ENCODE peak calls at places on chromosomes 12 and 14, in six cellular contexts. C is heart right ventricle, K is GM23338, I is psoas muscle, J is K562, Z is cardiac muscle cell. A is an unnamed sample.

GRCh38 chr14:100525615-100526014 is 61.6 kb downstream of the BEGAIN start:
- DNase-seq in J (no peak), C (no peak), Z (no peak), I (no peak), K (no peak), A (no peak)

GRCh38 chr12:110179291-110179690 is 55.1 kb downstream of the IFT81 start:
- DNase-seq in Z (peak; percentile 11), I (no peak), C (no peak), J (no peak), K (no peak), A (no peak)

GRCh38 chr12:108788911-108789310 is 57.6 kb upstream of the CORO1C start:
- DNase-seq in C (no peak), Z (no peak), K (no peak), I (no peak), J (no peak), A (no peak)

GRCh38 chr12:88691811-88692210 is 111.5 kb upstream of the KITLG start:
- DNase-seq in J (no peak), K (no peak), I (no peak), Z (peak; percentile 6), C (no peak), A (no peak)

GRCh38 chr12:100058482-100059029 is 73.8 kb upstream of the ANKS1B start:
- DNase-seq in C (no peak), J (peak; percentile 9), Z (peak; percentile 87), I (no peak), K (no peak), A (no peak)

GRCh38 chr12:50074936-50075807 is 10.0 kb upstream of the SMARCD1 start:
- DNase-seq in J (peak; percentile 82), I (peak; percentile 92), C (peak; percentile 84), Z (peak; percentile 91), K (peak; percentile 91), A (peak; percentile 94)

GRCh38 chr12:93684716-93685115 is 7.5 kb downstream of the CRADD start:
- DNase-seq in I (no peak), Z (no peak), J (no peak), C (no peak), K (no peak), A (no peak)

GRCh38 chr14:65238456-65238855 is 136.1 kb upstream of the MAX start:
- DNase-seq in I (no peak), K (no peak), Z (peak; percentile 95), J (no peak), C (no peak), A (no peak)

GRCh38 chr14:81936348-81936747 is 402.7 kb upstream of the SEL1L start:
- DNase-seq in C (no peak), Z (no peak), J (no peak), I (no peak), K (no peak), A (no peak)

GRCh38 chr12:47155457-47156166 is 75.9 kb upstream of the AMIGO2 start:
- DNase-seq in J (peak; percentile 38), C (no peak), Z (peak; percentile 73), I (no peak), K (no peak), A (no peak)

GRCh38 chr12:47085815-47086252 is 6.1 kb upstream of the AMIGO2 start:
- DNase-seq in C (peak; percentile 22), Z (peak; percentile 73), J (peak; percentile 65), K (peak; percentile 31), I (no peak), A (peak; percentile 71)

GRCh38 chr12:32217354-32218310 is 111.0 kb downstream of the BICD1 start:
- DNase-seq in Z (peak; percentile 55), K (no peak), I (no peak), J (no peak), C (no peak), A (peak; percentile 39)

GRCh38 chr12:98637068-98637467 is 7.5 kb downstream of the IKBIP start:
- DNase-seq in J (no peak), K (no peak), C (no peak), I (no peak), Z (no peak), A (no peak)

GRCh38 chr12:98635657-98636323 is 8.8 kb downstream of the IKBIP start:
- DNase-seq in J (no peak), I (no peak), C (no peak), K (peak; percentile 32), Z (peak; percentile 62), A (no peak)

GRCh38 chr12:98639526-98639925 is 5.1 kb downstream of the IKBIP start:
- DNase-seq in J (no peak), I (no peak), K (no peak), C (no peak), Z (no peak), A (no peak)

DNA sequence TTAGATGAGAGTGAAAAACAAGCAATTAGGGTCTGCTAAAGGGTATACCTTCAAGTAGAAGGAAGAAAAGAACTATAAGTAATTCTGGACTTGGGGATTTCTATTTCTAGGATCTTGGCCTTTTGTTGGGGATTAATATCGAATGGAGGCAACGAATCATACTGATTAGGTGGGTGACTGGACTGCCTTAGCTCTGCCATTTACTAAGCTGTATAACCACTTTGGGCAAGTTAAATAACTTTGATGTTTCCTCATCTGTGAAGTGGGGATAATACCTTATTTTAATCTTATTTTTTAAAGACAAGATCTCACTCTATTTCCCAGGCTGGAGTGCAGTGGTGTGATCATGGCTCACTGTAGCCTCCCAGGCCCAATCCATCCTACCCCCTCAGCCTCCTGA is 6.6 kb downstream of the IKBIP start:
- DNase-seq in Z (no peak), J (no peak), C (no peak), K (no peak), I (no peak), A (no peak)
- H3K27ac ChIP-seq in Z (no peak overlapping the region), J (no peak overlapping the region), C (no peak overlapping the region), K (no peak overlapping the region), I (no peak overlapping the region), A (no peak overlapping the region)

GRCh38 chr12:57241556-57242310 is 9.3 kb downstream of the STAC3 start:
- DNase-seq in K (peak; percentile 20), Z (no peak), I (peak; percentile 67), C (no peak), J (no peak), A (peak; percentile 96)
- H3K4me3 ChIP-seq in K (peak overlapping the region; percentile 85), Z (no peak overlapping the region), I (peak overlapping the region; percentile 12), C (no peak overlapping the region), J (no peak overlapping the region), A (peak overlapping the region; percentile 67)

DNA sequence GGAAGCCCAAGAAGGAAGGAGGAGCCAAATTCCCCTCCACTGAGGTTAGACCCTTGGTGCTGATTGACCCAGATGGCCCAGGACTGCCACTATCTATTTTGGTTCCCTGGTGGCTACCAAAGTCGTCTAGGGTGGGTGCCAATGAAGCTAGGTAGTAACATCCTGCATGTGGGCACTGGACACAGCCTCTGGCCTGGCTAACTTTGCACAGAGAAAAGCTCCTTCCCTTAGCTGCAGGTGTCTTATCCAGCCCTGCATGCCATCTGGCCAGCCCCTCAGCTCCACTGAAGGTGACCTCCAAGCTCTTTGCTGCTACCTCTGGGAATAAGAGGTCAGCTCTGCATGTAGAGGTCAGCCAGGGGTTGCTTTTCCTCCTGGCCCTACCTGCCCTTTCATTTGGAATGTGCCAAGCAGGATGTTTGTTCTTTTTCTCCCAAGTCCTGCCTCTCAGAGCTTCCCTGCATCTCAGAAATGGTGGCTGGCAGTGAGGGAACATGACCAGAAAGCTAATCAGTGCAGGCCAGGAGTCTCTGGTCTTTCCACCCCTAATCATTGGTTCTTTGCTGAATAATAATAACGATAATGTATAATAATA is 34.0 kb downstream of the JDP2 start:
- DNase-seq in Z (no peak), J (no peak), C (no peak), K (no peak), I (no peak), A (no peak)
- H3K36me3 ChIP-seq in Z (no peaks in the 10 kb centered on the region), J (no peaks in the 10 kb centered on the region), C (no peaks in the 10 kb centered on the region), K (no peaks in the 10 kb centered on the region), I (peaks cover 48% of the 10 kb centered on the region), A (no peaks in the 10 kb centered on the region)

DNA sequence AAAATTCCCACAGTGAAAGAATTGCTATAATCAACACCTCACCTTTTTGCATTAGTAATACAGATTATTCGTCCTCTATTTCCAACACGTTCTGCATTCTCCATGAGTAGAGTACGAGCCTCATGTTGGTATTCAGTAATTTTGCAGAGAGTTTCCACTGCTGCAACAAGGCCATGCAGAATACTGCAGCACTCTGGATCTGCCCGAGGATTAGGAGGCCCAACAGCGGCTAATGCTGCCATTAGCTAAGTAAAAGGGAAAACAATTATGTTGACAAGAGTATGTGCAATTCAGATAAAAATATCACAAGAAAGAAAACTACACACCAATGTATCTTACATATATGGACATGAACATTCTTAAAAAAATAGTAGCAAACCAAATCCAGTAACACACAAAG is 9.1 kb downstream of the INTS13 start:
- DNase-seq in C (no peak), K (no peak), Z (no peak), J (no peak), I (no peak), A (no peak)
- H3K27ac ChIP-seq in C (no peak overlapping the region), K (no peak overlapping the region), Z (no peak overlapping the region), J (no peak overlapping the region), I (no peak overlapping the region), A (no peak overlapping the region)

GRCh38 chr14:85934123-85934885 is 404.4 kb downstream of the FLRT2 start:
- DNase-seq in Z (peak; percentile 1), C (peak; percentile 15), K (peak; percentile 9), I (no peak), J (no peak), A (peak; percentile 82)

DNA sequence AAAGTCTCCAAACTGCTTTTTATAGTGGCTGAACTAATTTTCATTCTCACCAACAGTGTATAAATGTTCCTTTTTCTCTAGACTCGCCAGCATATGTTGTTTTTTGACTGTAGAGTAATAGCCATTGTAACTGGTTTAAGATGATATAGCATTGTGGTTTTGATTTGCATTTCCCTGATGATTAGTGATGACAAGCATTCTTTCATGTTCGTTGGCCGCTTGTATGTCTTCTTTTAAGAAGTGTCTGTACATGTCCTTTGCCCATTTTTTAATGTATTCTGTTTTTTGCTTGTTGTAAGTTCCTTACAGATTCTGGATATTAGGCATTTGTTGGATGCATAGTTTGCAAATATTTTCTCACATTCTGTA is 404.9 kb downstream of the FLRT2 start:
- DNase-seq in I (no peak), C (no peak), J (no peak), K (no peak), Z (peak; percentile 0), A (no peak)
- H3K4me3 ChIP-seq in I (peak overlapping the region; percentile 54), C (peak overlapping the region; percentile 60), J (no peak overlapping the region), K (no peak overlapping the region), Z (no peak overlapping the region), A (peak overlapping the region; percentile 62)